ENCODE peak calls at places on chromosomes 16 and 17, in ten cellular contexts. C is A549, E is body of pancreas, H is HCT116, N is IMR-90, M is heart left ventricle, G is uterus, K is right lobe of liver, R is tibial nerve, W is sigmoid colon. O is an unnamed sample.

GRCh38 chr16:4332623-4333307 is 16.9 kb downstream of the GLIS2 start:
- DNase-seq in N (no peak), E (no peak), M (no peak), G (no peak), H (no peak), C (no peak), W (peak), R (no peak), K (no peak), O (no peak)

GRCh38 chr16:68401871-68402747 is 46.2 kb downstream of the SMPD3 start:
- DNase-seq in E (no peak), K (no peak), G (no peak), W (no peak), C (no peak), H (no peak), M (no peak), R (no peak), N (peak), O (no peak)

GRCh38 chr16:4306439-4307214 is 9.2 kb upstream of the GLIS2 start:
- DNase-seq in W (peak), E (no peak), K (no peak), C (no peak), G (no peak), N (no peak), H (no peak), R (no peak), M (no peak), O (no peak)

GRCh38 chr17:8606415-8606814 is 24.1 kb downstream of the MYH10 start:
- DNase-seq in R (no peak), W (no peak), M (peak), K (no peak), G (no peak), C (no peak), E (no peak), N (no peak), H (no peak), O (no peak)

GRCh38 chr16:8915722-8916321 is 33.7 kb downstream of the LITAFD start:
- DNase-seq in N (no peak), G (no peak), H (no peak), R (no peak), M (no peak), W (no peak), E (no peak), C (no peak), K (no peak), O (no peak)

GRCh38 chr16:86044881-86045600 is 146.1 kb downstream of the IRF8 start:
- DNase-seq in N (no peak), R (no peak), E (no peak), K (no peak), G (no peak), C (no peak), W (peak), M (no peak), H (no peak), O (peak)

GRCh38 chr17:66779186-66779585 is 55.7 kb upstream of the CACNG5 start:
- DNase-seq in R (no peak), K (no peak), H (no peak), M (no peak), C (no peak), E (no peak), W (no peak), G (no peak), N (no peak), O (no peak)

GRCh38 chr17:29179232-29180036 is 764 bp downstream of the MYO18A start:
- DNase-seq in H (no peak), E (peak), C (peak), N (no peak), R (no peak), G (peak), K (peak), M (peak), W (no peak), O (peak)

GRCh38 chr16:22670044-22670536 is 143.9 kb upstream of the HS3ST2 start:
- DNase-seq in W (peak), E (no peak), N (no peak), M (no peak), G (no peak), C (no peak), K (no peak), R (no peak), H (no peak), O (no peak)

GRCh38 chr16:79475841-79476240 is 124.7 kb downstream of the MAF start:
- DNase-seq in N (no peak), K (no peak), W (no peak), R (no peak), H (no peak), G (no peak), M (no peak), E (no peak), C (no peak), O (no peak)

GRCh38 chr16:10835281-10835931 is 16.8 kb upstream of the TVP23A start:
- DNase-seq in E (no peak), H (no peak), C (no peak), R (no peak), W (no peak), M (no peak), N (no peak), K (no peak), G (no peak), O (no peak)

GRCh38 chr17:20908373-20909273 is 134.2 kb downstream of the USP22 start:
- DNase-seq in R (peak), M (peak), K (peak), C (peak), H (peak), N (peak), G (peak), E (peak), W (peak), O (peak)

GRCh38 chr17:77481476-77482374 is 341.0 kb downstream of the SEC14L1 start:
- DNase-seq in N (no peak), C (no peak), M (no peak), E (no peak), G (no peak), H (no peak), W (no peak), K (no peak), R (no peak), O (no peak)

GRCh38 chr17:48470388-48471034 is 40.5 kb upstream of the SKAP1 start:
- DNase-seq in K (no peak), G (no peak), C (no peak), R (no peak), W (no peak), E (no peak), M (no peak), N (peak), H (peak), O (no peak)

GRCh38 chr17:4497101-4497824 is 1.4 kb upstream of the SPNS2 start:
- DNase-seq in W (no peak), N (peak), E (no peak), R (no peak), M (no peak), K (peak), H (no peak), G (no peak), C (peak), O (no peak)

GRCh38 chr17:40123811-40124114 is 2.0 kb downstream of the MSL1 start:
- DNase-seq in E (no peak), G (no peak), C (no peak), W (no peak), H (no peak), N (no peak), K (no peak), M (no peak), R (no peak), O (no peak)

GRCh38 chr17:7833011-7833794 is 814 bp upstream of the KDM6B start:
- DNase-seq in W (peak), G (peak), N (no peak), M (no peak), H (no peak), R (no peak), K (peak), E (no peak), C (no peak), O (no peak)

GRCh38 chr16:19502395-19503131 is 19.3 kb downstream of the GDE1 start:
- DNase-seq in C (peak), R (peak), H (peak), W (peak), M (peak), K (peak), E (peak), G (peak), N (peak), O (peak)

GRCh38 chr17:82884341-82884871 is 44.6 kb upstream of the ZNF750 start:
- DNase-seq in M (peak), W (no peak), C (no peak), G (no peak), R (no peak), K (no peak), H (no peak), N (no peak), E (no peak), O (no peak)

GRCh38 chr16:75011634-75012307 is 12.9 kb downstream of the ZNRF1 start:
- DNase-seq in G (peak), E (no peak), R (no peak), K (no peak), M (peak), C (no peak), W (no peak), H (peak), N (peak), O (no peak)

GRCh38 chr17:67759355-67760171 is 41.8 kb downstream of the NOL11 start:
- DNase-seq in E (no peak), G (peak), R (no peak), H (no peak), W (peak), M (peak), K (peak), C (no peak), N (peak), O (no peak)

GRCh38 chr17:80774643-80775281 is 216.9 kb upstream of the CHMP6 start:
- DNase-seq in K (no peak), W (peak), H (no peak), C (no peak), R (no peak), N (no peak), E (no peak), G (no peak), M (no peak), O (no peak)
- H3K27ac ChIP-seq in K (no peak), W (peak), H (no peak), C (no peak), R (no peak), N (no peak), E (no peak), G (no peak), M (peak), O (no peak)

DNA sequence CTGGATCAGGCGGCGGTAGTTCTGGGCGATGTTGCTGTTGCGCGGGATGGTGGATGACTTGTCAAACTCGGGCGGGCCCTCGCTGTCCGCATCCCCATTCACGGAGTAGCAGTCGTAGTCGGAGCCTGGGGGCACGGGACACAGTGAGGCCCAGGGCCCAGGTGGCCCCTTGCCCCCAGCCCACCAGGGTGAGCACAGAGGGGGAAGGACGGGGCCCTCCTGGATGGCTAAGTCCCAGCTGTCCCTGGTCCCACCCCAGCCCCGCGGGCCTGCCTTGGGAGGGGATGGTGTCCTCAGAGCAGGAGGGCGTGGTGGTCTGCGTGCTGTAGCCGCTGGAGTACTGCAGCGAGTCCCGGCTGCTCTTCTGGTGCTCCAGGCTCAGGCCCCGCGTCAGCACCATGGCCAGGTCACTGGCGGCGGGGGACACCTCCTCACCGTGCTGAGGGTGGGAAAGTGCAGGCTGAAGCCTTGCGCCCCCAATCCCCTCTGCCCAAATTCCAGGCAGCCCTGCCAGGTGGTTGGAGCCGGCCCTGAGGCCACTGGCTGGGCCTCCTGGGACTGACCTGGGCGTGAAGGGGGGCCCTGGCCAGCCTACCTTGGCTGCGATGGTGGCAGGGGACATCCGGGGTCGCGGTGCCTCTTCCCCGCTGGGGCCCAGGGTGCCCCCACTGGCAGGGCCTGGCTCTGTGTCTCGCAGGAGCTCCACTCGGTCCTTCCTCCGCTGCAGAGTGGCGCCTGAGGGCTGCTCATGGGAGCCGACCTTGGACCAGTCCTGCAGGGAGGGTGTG is 18.2 kb downstream of the IL34 start:
- DNase-seq in R (no peak), H (no peak), C (no peak), N (no peak), E (no peak), G (no peak), W (peak), K (peak), M (no peak), O (no peak)
- TF ChIP-seq POLR2A in R (no peak), H (no peak), C (no peak), N (no peak), E (no peak), G (no peak), W (no peak), K (no peak), M (no peak), O (no peak)

GRCh38 chr16:50741808-50742520 is at the start of gene CYLD:
- DNase-seq in R (peak), M (peak), C (peak), K (peak), H (peak), N (peak), G (peak), W (peak), E (peak), O (peak)
- H3K27ac ChIP-seq in R (peak), M (peak), C (peak), K (peak), H (no peak), N (peak), G (peak), W (peak), E (peak), O (peak)

GRCh38 chr16:56943761-56944375 is 11.9 kb downstream of the HERPUD1 start:
- DNase-seq in C (no peak), N (no peak), G (no peak), H (no peak), W (no peak), M (no peak), K (no peak), R (no peak), E (no peak), O (no peak)

GRCh38 chr16:56941856-56942331 is 10.0 kb downstream of the HERPUD1 start:
- DNase-seq in H (no peak), K (no peak), G (no peak), R (no peak), N (no peak), E (no peak), W (peak), C (no peak), M (no peak), O (no peak)

GRCh38 chr16:56938664-56939513 is 6.9 kb downstream of the HERPUD1 start:
- DNase-seq in H (no peak), G (no peak), N (no peak), R (no peak), M (no peak), C (no peak), E (no peak), W (peak), K (no peak), O (no peak)

GRCh38 chr16:56939801-56940200 is 7.9 kb downstream of the HERPUD1 start:
- DNase-seq in H (no peak), G (no peak), K (no peak), C (no peak), N (no peak), M (no peak), W (peak), E (no peak), R (no peak), O (no peak)

GRCh38 chr16:56941092-56941491 is 9.2 kb downstream of the HERPUD1 start:
- DNase-seq in N (no peak), H (no peak), M (no peak), E (no peak), W (no peak), K (no peak), C (no peak), G (no peak), R (no peak), O (no peak)
- TF ChIP-seq POLR2A in N (no peak), H (no peak), M (no peak), E (no peak), W (no peak), K (peak), C (no peak), G (no peak), R (no peak), O (no peak)